ENCODE peak calls at places on chromosomes 1 and 21, in four cellular contexts. X is HepG2, T is H1, H is K562. P is an unnamed sample.

GRCh38 chr1:1917995-1918900 is 831 bp downstream of the TMEM52 start:
- DNase-seq in X (no peak), T (no peak), H (no peak), P (no peak)

GRCh38 chr1:8284167-8284566 is 33.7 kb upstream of the SLC45A1 start:
- DNase-seq in X (no peak), T (no peak), H (no peak), P (no peak)

GRCh38 chr1:103942029-103942428 is 192.3 kb downstream of the AMY1C start:
- DNase-seq in X (no peak), T (no peak), H (no peak), P (no peak)

GRCh38 chr1:232923739-232924386 is 26.5 kb upstream of the NTPCR start:
- DNase-seq in X (no peak), T (no peak), H (no peak), P (peak)

GRCh38 chr1:224377676-224378006 is 21.0 kb downstream of the CNIH4 start:
- DNase-seq in X (peak), T (no peak), H (no peak), P (peak)

GRCh38 chr1:101992816-101993575 is 3.7 kb downstream of the OLFM3 start:
- DNase-seq in X (no peak), T (no peak), H (no peak), P (no peak)

GRCh38 chr21:33232640-33233039 is 2.9 kb downstream of the IFNAR2 start:
- DNase-seq in X (peak), T (no peak), H (no peak), P (no peak)

GRCh38 chr1:212722270-212722945 is 22.8 kb upstream of the BATF3 start:
- DNase-seq in X (no peak), T (no peak), H (no peak), P (no peak)

GRCh38 chr1:111976332-111976731 is 13.1 kb downstream of the KCND3 start:
- DNase-seq in X (peak), T (no peak), H (no peak), P (no peak)

GRCh38 chr1:234556245-234556943 is 53.6 kb downstream of the IRF2BP2 start:
- DNase-seq in X (no peak), T (no peak), H (no peak), P (no peak)

GRCh38 chr1:10755977-10756521 is 40.4 kb downstream of the CASZ1 start:
- DNase-seq in X (no peak), T (no peak), H (peak), P (no peak)

GRCh38 chr1:59434336-59434735 is 137.4 kb downstream of the FGGY start:
- DNase-seq in X (no peak), T (no peak), H (no peak), P (no peak)

GRCh38 chr21:46082638-46083270 is 15.2 kb upstream of the COL6A2 start:
- DNase-seq in X (no peak), T (no peak), H (no peak), P (no peak)

GRCh38 chr1:23568608-23569383 is 9.5 kb upstream of the ID3 start:
- DNase-seq in X (no peak), T (no peak), H (peak), P (no peak)

GRCh38 chr1:23216771-23217420 is 406 bp downstream of the HTR1D start:
- DNase-seq in X (no peak), T (peak), H (peak), P (no peak)

DNA sequence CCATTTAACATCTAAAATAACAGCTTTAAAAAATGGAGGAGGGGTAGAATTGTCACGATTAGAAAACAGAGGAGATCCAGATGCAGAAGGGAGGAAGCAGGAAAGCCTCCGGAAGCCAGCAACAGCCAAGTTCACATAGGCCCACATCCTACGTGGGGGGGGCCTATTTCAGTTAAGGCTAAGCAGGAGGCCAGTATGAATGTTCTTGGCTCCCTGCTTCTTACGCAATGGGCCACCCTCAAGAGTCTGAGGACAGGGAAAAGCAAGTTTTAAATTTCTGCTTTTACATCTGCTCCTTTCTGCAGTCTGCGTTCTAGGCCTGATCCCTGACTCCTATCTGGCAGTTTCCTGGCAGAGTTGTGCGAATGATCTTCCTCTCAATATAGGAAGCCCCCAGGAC is 30.6 kb downstream of the RABIF start:
- DNase-seq in X (no peak), T (no peak), H (no peak), P (no peak)
- TF ChIP-seq CBX5 in X (no peak), T (no peak), H (no peak), P (no peak)

GRCh38 chr1:158024737-158025136 is 31.3 kb downstream of the KIRREL1 start:
- DNase-seq in X (no peak), T (no peak), H (no peak), P (no peak)

GRCh38 chr1:158027485-158027884 is 34.0 kb downstream of the KIRREL1 start:
- DNase-seq in X (no peak), T (no peak), H (no peak), P (no peak)

GRCh38 chr1:158025576-158026230 is 32.3 kb downstream of the KIRREL1 start:
- DNase-seq in X (no peak), T (no peak), H (no peak), P (no peak)

GRCh38 chr1:158026641-158027040 is 33.2 kb downstream of the KIRREL1 start:
- DNase-seq in X (no peak), T (no peak), H (no peak), P (no peak)

GRCh38 chr1:158028956-158029355 is 35.5 kb downstream of the KIRREL1 start:
- DNase-seq in X (no peak), T (no peak), H (no peak), P (no peak)
- TF ChIP-seq CBX5 in X (no peak), T (no peak), H (no peak), P (no peak)

GRCh38 chr1:85555867-85556577 is 24.5 kb upstream of the CCN1 start:
- DNase-seq in X (no peak), T (no peak), H (no peak), P (no peak)
- TF ChIP-seq CBX5 in X (no peak), T (no peak), H (no peak), P (no peak)

DNA sequence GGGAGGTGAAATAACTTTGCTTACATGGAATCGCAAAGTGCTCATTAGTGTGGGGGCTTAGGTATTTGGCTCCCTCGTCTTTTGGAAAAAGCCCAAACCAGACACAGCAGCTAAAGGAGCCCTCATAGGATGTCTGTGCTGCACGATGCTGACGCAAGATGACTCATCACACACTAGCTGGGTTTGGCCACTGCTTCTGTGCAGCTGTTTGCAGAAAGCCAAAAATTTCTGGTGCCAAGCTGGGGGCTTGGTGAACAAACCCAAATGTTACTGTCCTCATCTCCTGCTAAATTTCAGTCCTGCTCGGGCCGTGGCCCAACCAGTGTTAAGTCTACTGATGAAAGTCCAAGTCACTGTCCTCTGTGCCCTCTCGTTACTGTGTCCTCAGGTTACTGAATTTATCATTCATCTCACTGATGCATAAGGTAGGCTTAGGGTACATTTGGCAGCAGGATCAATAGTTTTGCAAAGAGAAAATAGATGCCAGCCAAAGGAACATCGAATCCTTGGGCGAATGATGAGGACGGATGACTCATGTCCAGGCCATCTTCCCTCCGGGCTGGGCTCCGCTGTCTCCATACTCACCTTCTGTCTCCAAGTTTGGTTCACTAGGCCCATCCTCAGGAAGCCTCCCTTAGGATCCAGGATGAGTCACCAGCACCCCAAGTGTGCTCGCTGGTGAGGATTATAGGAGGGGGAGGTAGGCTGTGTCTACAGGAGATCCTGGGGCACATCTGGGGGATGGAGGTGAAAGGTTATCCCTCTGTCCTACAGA is 177.7 kb downstream of the ADSS2 start:
- DNase-seq in X (no peak), T (no peak), H (peak), P (no peak)
- TF ChIP-seq CBX5 in X (no peak), T (no peak), H (no peak), P (no peak)